ENCODE peak calls at places on chromosomes 5 and 9, in ten cellular contexts. One of them, this sample, is unnamed.

GRCh38 chr9:112179816-112180215 is 4.7 kb upstream of the SUSD1 start:
- DNase-seq in GM23338: no peak
- DNase-seq in K562: no peak
- DNase-seq in IMR-90: no peak
- DNase-seq in PC-3: no peak
- DNase-seq in H1: no peak
- DNase-seq in OCI-LY7: no peak
- DNase-seq in A549: no peak
- DNase-seq in keratinocyte: no peak
- DNase-seq in mammary epithelial cell: no peak
- DNase-seq in this sample: no peak

GRCh38 chr9:106920701-106921283 is 57.8 kb downstream of the ZNF462 start:
- DNase-seq in mammary epithelial cell: peak; percentile 53
- DNase-seq in PC-3: peak; percentile 57
- DNase-seq in H1: no peak
- DNase-seq in OCI-LY7: no peak
- DNase-seq in A549: no peak
- DNase-seq in GM23338: no peak
- DNase-seq in keratinocyte: no peak
- DNase-seq in IMR-90: peak; percentile 21
- DNase-seq in K562: no peak
- DNase-seq in this sample: no peak

GRCh38 chr9:17906204-17906840 is 327.5 kb downstream of the SH3GL2 start:
- DNase-seq in mammary epithelial cell: peak; percentile 23
- DNase-seq in IMR-90: no peak
- DNase-seq in H1: peak; percentile 73
- DNase-seq in GM23338: peak; percentile 75
- DNase-seq in keratinocyte: no peak
- DNase-seq in PC-3: no peak
- DNase-seq in K562: no peak
- DNase-seq in OCI-LY7: no peak
- DNase-seq in A549: no peak
- DNase-seq in this sample: no peak

GRCh38 chr5:133685402-133686018 is 73.2 kb upstream of the FSTL4 start:
- DNase-seq in keratinocyte: no peak
- DNase-seq in H1: no peak
- DNase-seq in mammary epithelial cell: no peak
- DNase-seq in A549: no peak
- DNase-seq in PC-3: no peak
- DNase-seq in K562: no peak
- DNase-seq in GM23338: no peak
- DNase-seq in IMR-90: no peak
- DNase-seq in OCI-LY7: no peak
- DNase-seq in this sample: no peak

GRCh38 chr5:32531885-32532520 is 53.4 kb upstream of the SUB1 start:
- DNase-seq in PC-3: peak; percentile 57
- DNase-seq in mammary epithelial cell: peak; percentile 24
- DNase-seq in H1: no peak
- DNase-seq in A549: peak; percentile 74
- DNase-seq in K562: no peak
- DNase-seq in OCI-LY7: peak; percentile 18
- DNase-seq in GM23338: peak; percentile 68
- DNase-seq in keratinocyte: no peak
- DNase-seq in IMR-90: peak; percentile 74
- DNase-seq in this sample: peak; percentile 65

GRCh38 chr9:38068616-38068865 is 486 bp downstream of the SHB start:
- DNase-seq in PC-3: peak; percentile 29
- DNase-seq in keratinocyte: no peak
- DNase-seq in K562: peak; percentile 76
- DNase-seq in GM23338: peak; percentile 51
- DNase-seq in IMR-90: peak; percentile 59
- DNase-seq in mammary epithelial cell: peak; percentile 57
- DNase-seq in A549: peak; percentile 60
- DNase-seq in H1: no peak
- DNase-seq in OCI-LY7: peak; percentile 30
- DNase-seq in this sample: peak; percentile 51

GRCh38 chr5:115423541-115423940 is 121.0 kb downstream of the FEM1C start:
- DNase-seq in A549: peak; percentile 27
- DNase-seq in OCI-LY7: no peak
- DNase-seq in PC-3: no peak
- DNase-seq in mammary epithelial cell: no peak
- DNase-seq in GM23338: no peak
- DNase-seq in keratinocyte: no peak
- DNase-seq in K562: no peak
- DNase-seq in H1: no peak
- DNase-seq in IMR-90: no peak
- DNase-seq in this sample: no peak

GRCh38 chr5:13478831-13479465 is 465.5 kb downstream of the DNAH5 start:
- DNase-seq in H1: peak; percentile 48
- DNase-seq in K562: no peak
- DNase-seq in GM23338: peak; percentile 83
- DNase-seq in keratinocyte: no peak
- DNase-seq in PC-3: peak; percentile 83
- DNase-seq in A549: peak; percentile 50
- DNase-seq in mammary epithelial cell: peak; percentile 65
- DNase-seq in IMR-90: peak; percentile 46
- DNase-seq in OCI-LY7: peak; percentile 14
- DNase-seq in this sample: peak; percentile 54

GRCh38 chr9:87239312-87239711 is 258.4 kb upstream of the DAPK1 start:
- DNase-seq in A549: no peak
- DNase-seq in keratinocyte: no peak
- DNase-seq in IMR-90: no peak
- DNase-seq in mammary epithelial cell: no peak
- DNase-seq in OCI-LY7: no peak
- DNase-seq in PC-3: no peak
- DNase-seq in K562: no peak
- DNase-seq in H1: no peak
- DNase-seq in GM23338: no peak
- DNase-seq in this sample: no peak

GRCh38 chr5:58459276-58459859 is 518 bp downstream of the PLK2 start:
- DNase-seq in keratinocyte: no peak
- DNase-seq in K562: no peak
- DNase-seq in GM23338: peak; percentile 68
- DNase-seq in OCI-LY7: no peak
- DNase-seq in PC-3: no peak
- DNase-seq in IMR-90: peak; percentile 38
- DNase-seq in H1: peak; percentile 66
- DNase-seq in mammary epithelial cell: peak; percentile 45
- DNase-seq in A549: peak; percentile 47
- DNase-seq in this sample: peak; percentile 44

GRCh38 chr5:120538644-120539043 is 74.5 kb downstream of the PRR16 start:
- DNase-seq in H1: no peak
- DNase-seq in IMR-90: peak; percentile 80
- DNase-seq in keratinocyte: no peak
- DNase-seq in K562: no peak
- DNase-seq in GM23338: no peak
- DNase-seq in PC-3: peak; percentile 11
- DNase-seq in OCI-LY7: no peak
- DNase-seq in mammary epithelial cell: peak; percentile 31
- DNase-seq in A549: no peak
- DNase-seq in this sample: no peak

GRCh38 chr5:150164640-150165039 is 1.9 kb upstream of the CDX1 start:
- DNase-seq in IMR-90: peak; percentile 25
- DNase-seq in OCI-LY7: no peak
- DNase-seq in GM23338: no peak
- DNase-seq in H1: no peak
- DNase-seq in K562: no peak
- DNase-seq in keratinocyte: no peak
- DNase-seq in A549: no peak
- DNase-seq in mammary epithelial cell: no peak
- DNase-seq in PC-3: no peak
- DNase-seq in this sample: no peak

GRCh38 chr5:264346-264745 is 7.1 kb upstream of the PDCD6 start:
- DNase-seq in IMR-90: no peak
- DNase-seq in mammary epithelial cell: no peak
- DNase-seq in H1: no peak
- DNase-seq in GM23338: no peak
- DNase-seq in K562: no peak
- DNase-seq in OCI-LY7: no peak
- DNase-seq in keratinocyte: no peak
- DNase-seq in PC-3: no peak
- DNase-seq in A549: no peak
- DNase-seq in this sample: no peak

GRCh38 chr5:267716-268115 is 3.7 kb upstream of the PDCD6 start:
- DNase-seq in GM23338: no peak
- DNase-seq in H1: no peak
- DNase-seq in A549: no peak
- DNase-seq in mammary epithelial cell: no peak
- DNase-seq in keratinocyte: no peak
- DNase-seq in PC-3: no peak
- DNase-seq in K562: no peak
- DNase-seq in IMR-90: no peak
- DNase-seq in OCI-LY7: no peak
- DNase-seq in this sample: no peak

DNA sequence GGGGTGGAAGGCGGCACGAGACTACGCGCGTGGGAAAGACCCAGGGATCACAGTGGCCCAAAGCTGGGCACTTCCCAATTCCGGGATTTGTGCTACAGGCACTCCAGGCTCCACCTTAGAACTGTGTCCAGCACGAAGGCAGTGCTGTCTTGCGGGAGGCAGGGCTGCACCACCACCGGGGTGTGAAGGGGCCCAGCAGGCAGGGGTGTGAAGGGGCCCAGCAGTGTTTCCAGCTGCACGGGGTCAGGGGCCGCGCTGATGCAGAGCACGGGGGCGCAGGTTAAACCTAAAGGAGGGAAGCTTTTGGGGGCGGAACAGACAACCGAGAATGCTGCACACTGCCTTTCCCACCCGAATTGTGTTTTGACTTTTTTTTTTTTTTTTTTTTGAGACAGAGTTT is 1.1 kb upstream of the PDCD6 start:
- DNase-seq in A549: no peak
- DNase-seq in IMR-90: no peak
- DNase-seq in K562: peak; percentile 20
- DNase-seq in mammary epithelial cell: no peak
- DNase-seq in OCI-LY7: no peak
- DNase-seq in H1: no peak
- DNase-seq in PC-3: no peak
- DNase-seq in GM23338: no peak
- DNase-seq in keratinocyte: no peak
- DNase-seq in this sample: no peak
- H3K27ac ChIP-seq in A549: peak overlapping the region; percentile 79
- H3K27ac ChIP-seq in IMR-90: no peak overlapping the region
- H3K27ac ChIP-seq in K562: no peak overlapping the region
- H3K27ac ChIP-seq in mammary epithelial cell: peak overlapping the region; percentile 38
- H3K27ac ChIP-seq in OCI-LY7: peak overlapping the region; percentile 69
- H3K27ac ChIP-seq in H1: no peak overlapping the region
- H3K27ac ChIP-seq in PC-3: peak overlapping the region; percentile 64
- H3K27ac ChIP-seq in GM23338: no peak overlapping the region
- H3K27ac ChIP-seq in keratinocyte: no peak overlapping the region
- H3K27ac ChIP-seq in this sample: peak overlapping the region; percentile 63

GRCh38 chr5:151225071-151225470 is 1.2 kb upstream of the CCDC69 start:
- DNase-seq in GM23338: no peak
- DNase-seq in IMR-90: no peak
- DNase-seq in keratinocyte: no peak
- DNase-seq in K562: no peak
- DNase-seq in A549: no peak
- DNase-seq in PC-3: no peak
- DNase-seq in mammary epithelial cell: no peak
- DNase-seq in OCI-LY7: peak; percentile 34
- DNase-seq in H1: no peak
- DNase-seq in this sample: peak; percentile 28
- H3K4me2 ChIP-seq in GM23338: no peak overlapping the region
- H3K4me2 ChIP-seq in IMR-90: no peak overlapping the region
- H3K4me2 ChIP-seq in keratinocyte: no peak overlapping the region
- H3K4me2 ChIP-seq in K562: no peak overlapping the region
- H3K4me2 ChIP-seq in A549: no peak overlapping the region
- H3K4me2 ChIP-seq in PC-3: no peak overlapping the region
- H3K4me2 ChIP-seq in mammary epithelial cell: no peak overlapping the region
- H3K4me2 ChIP-seq in OCI-LY7: peak overlapping the region; percentile 79
- H3K4me2 ChIP-seq in H1: no peak overlapping the region
- H3K4me2 ChIP-seq in this sample: peak overlapping the region; percentile 10

DNA sequence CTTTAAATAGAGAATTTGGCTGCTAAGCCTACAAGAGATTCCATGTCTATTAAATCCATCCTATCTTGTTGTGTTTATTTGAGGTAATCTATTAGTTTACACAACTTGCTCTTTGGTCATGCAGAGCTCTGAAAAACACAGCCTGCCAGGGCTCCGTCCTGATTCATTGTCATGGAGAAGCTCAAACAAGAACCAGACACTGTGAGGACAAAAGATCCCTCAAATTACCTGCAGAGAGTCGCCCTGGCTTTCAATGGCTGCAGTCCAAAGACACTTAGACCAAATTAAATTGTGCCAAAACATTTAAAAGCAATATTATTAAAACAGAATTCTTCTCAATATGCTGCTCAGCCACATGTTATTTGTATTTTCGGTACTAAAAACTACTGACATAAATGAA is 60.1 kb downstream of the CDH18 start:
- DNase-seq in GM23338: peak; percentile 84
- DNase-seq in mammary epithelial cell: no peak
- DNase-seq in PC-3: no peak
- DNase-seq in OCI-LY7: no peak
- DNase-seq in keratinocyte: no peak
- DNase-seq in A549: no peak
- DNase-seq in IMR-90: peak; percentile 61
- DNase-seq in H1: no peak
- DNase-seq in K562: no peak
- DNase-seq in this sample: no peak
- H3K27ac ChIP-seq in GM23338: no peak overlapping the region
- H3K27ac ChIP-seq in mammary epithelial cell: peak overlapping the region; percentile 81
- H3K27ac ChIP-seq in PC-3: no peak overlapping the region
- H3K27ac ChIP-seq in OCI-LY7: no peak overlapping the region
- H3K27ac ChIP-seq in keratinocyte: peak overlapping the region; percentile 74
- H3K27ac ChIP-seq in A549: no peak overlapping the region
- H3K27ac ChIP-seq in IMR-90: no peak overlapping the region
- H3K27ac ChIP-seq in H1: no peak overlapping the region
- H3K27ac ChIP-seq in K562: no peak overlapping the region
- H3K27ac ChIP-seq in this sample: no peak overlapping the region

DNA sequence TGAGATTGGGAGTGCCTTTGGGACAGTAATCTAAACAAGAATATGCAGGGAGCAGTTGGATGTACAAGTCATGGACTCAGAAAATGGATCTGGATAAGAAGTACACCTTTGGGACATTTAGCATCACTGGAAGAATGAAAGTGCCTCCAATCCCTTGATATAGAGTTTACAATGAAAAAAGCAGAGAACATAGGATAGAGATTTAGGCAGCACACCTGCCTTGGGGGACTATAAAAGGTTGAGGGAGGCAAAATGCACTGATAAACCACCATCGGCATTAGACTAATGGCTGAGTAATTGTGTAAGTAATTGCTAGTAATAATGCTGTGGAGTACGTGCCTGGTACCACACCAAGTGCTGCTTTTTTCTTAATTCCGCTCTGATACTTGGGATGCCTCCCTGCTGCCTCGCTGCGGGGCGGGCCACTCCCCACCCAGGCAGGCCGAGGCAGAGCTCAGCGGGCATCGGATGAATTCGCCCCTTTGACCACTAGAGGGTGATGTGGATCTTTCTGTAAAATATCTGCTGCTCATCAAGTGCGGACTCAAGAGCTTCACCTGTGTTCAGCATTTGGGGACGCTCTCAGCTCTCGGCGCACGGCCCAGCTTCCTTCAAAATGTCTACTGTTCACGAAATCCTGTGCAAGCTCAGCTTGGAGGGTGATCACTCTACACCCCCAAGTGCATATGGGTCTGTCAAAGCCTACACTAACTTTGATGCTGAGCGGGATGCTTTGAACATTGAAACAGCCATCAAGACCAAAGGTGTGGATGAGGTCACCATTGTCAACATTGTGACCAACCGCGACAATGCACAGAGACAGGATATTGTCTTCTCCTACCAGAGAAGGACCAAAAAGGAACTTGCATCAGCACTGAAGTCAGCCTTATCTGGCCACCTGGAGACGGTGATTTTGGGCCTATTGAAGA is 99.9 kb downstream of the ANKRD18B start:
- DNase-seq in GM23338: peak; percentile 93
- DNase-seq in IMR-90: peak; percentile 67
- DNase-seq in A549: peak; percentile 82
- DNase-seq in mammary epithelial cell: peak; percentile 74
- DNase-seq in PC-3: peak; percentile 88
- DNase-seq in H1: peak; percentile 84
- DNase-seq in K562: peak; percentile 72
- DNase-seq in keratinocyte: peak; percentile 28
- DNase-seq in OCI-LY7: peak; percentile 76
- DNase-seq in this sample: peak; percentile 82
- H3K4me2 ChIP-seq in GM23338: no peak overlapping the region
- H3K4me2 ChIP-seq in IMR-90: no peak overlapping the region
- H3K4me2 ChIP-seq in A549: peak overlapping the region; percentile 59
- H3K4me2 ChIP-seq in mammary epithelial cell: no peak overlapping the region
- H3K4me2 ChIP-seq in PC-3: peak overlapping the region; percentile 77
- H3K4me2 ChIP-seq in H1: no peak overlapping the region
- H3K4me2 ChIP-seq in K562: peak overlapping the region; percentile 37
- H3K4me2 ChIP-seq in keratinocyte: peak overlapping the region; percentile 41
- H3K4me2 ChIP-seq in OCI-LY7: peak overlapping the region; percentile 28
- H3K4me2 ChIP-seq in this sample: peak overlapping the region; percentile 57

This sample was measured in MM.1S.